ENCODE peak calls at places on chromosomes 13 and 19, in ten cellular contexts. One of them, this sample, is unnamed.

GRCh38 chr19:51131780-51132680 is 7.3 kb downstream of the SIGLEC9 start:
- DNase-seq in Peyer's patch: peak; percentile 34
- DNase-seq in astrocyte: no peak
- DNase-seq in A549: no peak
- DNase-seq in fibroblast of mammary gland: peak; percentile 81
- DNase-seq in body of pancreas: no peak
- DNase-seq in GM13977: no peak
- DNase-seq in AG10803: peak; percentile 65
- DNase-seq in transverse colon: peak; percentile 31
- DNase-seq in MCF 10A: no peak
- DNase-seq in this sample: no peak

GRCh38 chr19:2631213-2631821 is 71.2 kb downstream of the GNG7 start:
- DNase-seq in Peyer's patch: no peak
- DNase-seq in astrocyte: no peak
- DNase-seq in A549: no peak
- DNase-seq in fibroblast of mammary gland: peak; percentile 46
- DNase-seq in body of pancreas: no peak
- DNase-seq in GM13977: no peak
- DNase-seq in AG10803: peak; percentile 5
- DNase-seq in transverse colon: no peak
- DNase-seq in MCF 10A: no peak
- DNase-seq in this sample: no peak

GRCh38 chr13:100131863-100132574 is 43.1 kb downstream of the PCCA start:
- DNase-seq in Peyer's patch: no peak
- DNase-seq in astrocyte: peak; percentile 95
- DNase-seq in A549: peak; percentile 77
- DNase-seq in fibroblast of mammary gland: peak; percentile 95
- DNase-seq in body of pancreas: no peak
- DNase-seq in GM13977: no peak
- DNase-seq in AG10803: peak; percentile 88
- DNase-seq in transverse colon: no peak
- DNase-seq in MCF 10A: peak; percentile 74
- DNase-seq in this sample: no peak

GRCh38 chr13:67299731-67300130 is 69.6 kb upstream of the PCDH9 start:
- DNase-seq in Peyer's patch: no peak
- DNase-seq in astrocyte: peak; percentile 59
- DNase-seq in A549: no peak
- DNase-seq in fibroblast of mammary gland: peak; percentile 69
- DNase-seq in body of pancreas: no peak
- DNase-seq in GM13977: no peak
- DNase-seq in AG10803: peak; percentile 32
- DNase-seq in transverse colon: no peak
- DNase-seq in MCF 10A: no peak
- DNase-seq in this sample: no peak

GRCh38 chr19:27906081-27906480 is 1306.9 kb downstream of the UQCRFS1 start:
- DNase-seq in Peyer's patch: no peak
- DNase-seq in astrocyte: no peak
- DNase-seq in A549: no peak
- DNase-seq in fibroblast of mammary gland: no peak
- DNase-seq in body of pancreas: no peak
- DNase-seq in GM13977: no peak
- DNase-seq in AG10803: no peak
- DNase-seq in transverse colon: no peak
- DNase-seq in MCF 10A: no peak
- DNase-seq in this sample: no peak

GRCh38 chr13:23928985-23929384 is 31.7 kb upstream of the C1QTNF9B start:
- DNase-seq in Peyer's patch: no peak
- DNase-seq in astrocyte: peak; percentile 92
- DNase-seq in A549: peak; percentile 15
- DNase-seq in fibroblast of mammary gland: peak; percentile 89
- DNase-seq in body of pancreas: no peak
- DNase-seq in GM13977: no peak
- DNase-seq in AG10803: peak; percentile 69
- DNase-seq in transverse colon: no peak
- DNase-seq in MCF 10A: peak; percentile 30
- DNase-seq in this sample: no peak

GRCh38 chr19:50830266-50831025 is 2.9 kb downstream of the KLK15 start:
- DNase-seq in Peyer's patch: no peak
- DNase-seq in astrocyte: no peak
- DNase-seq in A549: no peak
- DNase-seq in fibroblast of mammary gland: no peak
- DNase-seq in body of pancreas: no peak
- DNase-seq in GM13977: no peak
- DNase-seq in AG10803: no peak
- DNase-seq in transverse colon: peak; percentile 30
- DNase-seq in MCF 10A: no peak
- DNase-seq in this sample: no peak

GRCh38 chr19:8680676-8681344 is 17.8 kb downstream of the ACTL9 start:
- DNase-seq in Peyer's patch: no peak
- DNase-seq in astrocyte: no peak
- DNase-seq in A549: no peak
- DNase-seq in fibroblast of mammary gland: no peak
- DNase-seq in body of pancreas: no peak
- DNase-seq in GM13977: no peak
- DNase-seq in AG10803: no peak
- DNase-seq in transverse colon: no peak
- DNase-seq in MCF 10A: no peak
- DNase-seq in this sample: no peak

GRCh38 chr13:41267106-41267505 is 3.7 kb upstream of the MTRF1 start:
- DNase-seq in Peyer's patch: no peak
- DNase-seq in astrocyte: peak; percentile 71
- DNase-seq in A549: no peak
- DNase-seq in fibroblast of mammary gland: no peak
- DNase-seq in body of pancreas: no peak
- DNase-seq in GM13977: no peak
- DNase-seq in AG10803: peak; percentile 25
- DNase-seq in transverse colon: no peak
- DNase-seq in MCF 10A: no peak
- DNase-seq in this sample: no peak

GRCh38 chr19:13163609-13164364 is 13.6 kb downstream of the IER2 start:
- DNase-seq in Peyer's patch: peak; percentile 74
- DNase-seq in astrocyte: peak; percentile 70
- DNase-seq in A549: no peak
- DNase-seq in fibroblast of mammary gland: peak; percentile 89
- DNase-seq in body of pancreas: peak; percentile 81
- DNase-seq in GM13977: peak; percentile 54
- DNase-seq in AG10803: peak; percentile 91
- DNase-seq in transverse colon: peak; percentile 80
- DNase-seq in MCF 10A: peak; percentile 96
- DNase-seq in this sample: no peak

GRCh38 chr13:29384466-29384865 is 211.0 kb downstream of the SLC7A1 start:
- DNase-seq in Peyer's patch: no peak
- DNase-seq in astrocyte: no peak
- DNase-seq in A549: no peak
- DNase-seq in fibroblast of mammary gland: no peak
- DNase-seq in body of pancreas: no peak
- DNase-seq in GM13977: no peak
- DNase-seq in AG10803: no peak
- DNase-seq in transverse colon: no peak
- DNase-seq in MCF 10A: no peak
- DNase-seq in this sample: no peak

DNA sequence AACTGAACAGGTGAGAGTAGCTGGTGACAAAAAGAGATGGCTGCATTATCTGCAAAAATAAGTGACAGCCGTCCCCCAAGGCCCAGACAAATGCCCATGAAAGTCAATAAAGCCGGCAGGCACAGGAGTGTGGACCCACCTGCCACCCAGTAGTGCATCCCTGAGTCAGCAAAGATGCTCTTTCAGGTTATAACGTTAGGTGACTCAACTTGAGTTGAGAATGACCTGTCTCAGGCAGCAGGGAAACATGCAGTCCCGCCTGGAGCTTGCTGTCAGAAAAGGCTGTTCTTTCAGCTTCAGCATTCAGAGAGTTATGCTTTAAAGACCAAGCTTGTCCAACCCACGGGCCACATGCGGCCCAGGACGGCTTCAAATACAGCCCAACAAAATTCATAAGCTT is 110.6 kb downstream of the RAB20 start:
- DNase-seq in Peyer's patch: no peak
- DNase-seq in astrocyte: no peak
- DNase-seq in A549: no peak
- DNase-seq in fibroblast of mammary gland: no peak
- DNase-seq in body of pancreas: no peak
- DNase-seq in GM13977: no peak
- DNase-seq in AG10803: no peak
- DNase-seq in transverse colon: no peak
- DNase-seq in MCF 10A: no peak
- DNase-seq in this sample: no peak
- TF ChIP-seq CTCF in Peyer's patch: no peak
- TF ChIP-seq CTCF in astrocyte: no peak
- TF ChIP-seq CTCF in A549: no peak
- TF ChIP-seq CTCF in fibroblast of mammary gland: no peak
- TF ChIP-seq CTCF in body of pancreas: no peak
- TF ChIP-seq CTCF in GM13977: no peak
- TF ChIP-seq CTCF in AG10803: no peak
- TF ChIP-seq CTCF in transverse colon: no peak
- TF ChIP-seq CTCF in MCF 10A: no peak
- TF ChIP-seq CTCF in this sample: no peak

DNA sequence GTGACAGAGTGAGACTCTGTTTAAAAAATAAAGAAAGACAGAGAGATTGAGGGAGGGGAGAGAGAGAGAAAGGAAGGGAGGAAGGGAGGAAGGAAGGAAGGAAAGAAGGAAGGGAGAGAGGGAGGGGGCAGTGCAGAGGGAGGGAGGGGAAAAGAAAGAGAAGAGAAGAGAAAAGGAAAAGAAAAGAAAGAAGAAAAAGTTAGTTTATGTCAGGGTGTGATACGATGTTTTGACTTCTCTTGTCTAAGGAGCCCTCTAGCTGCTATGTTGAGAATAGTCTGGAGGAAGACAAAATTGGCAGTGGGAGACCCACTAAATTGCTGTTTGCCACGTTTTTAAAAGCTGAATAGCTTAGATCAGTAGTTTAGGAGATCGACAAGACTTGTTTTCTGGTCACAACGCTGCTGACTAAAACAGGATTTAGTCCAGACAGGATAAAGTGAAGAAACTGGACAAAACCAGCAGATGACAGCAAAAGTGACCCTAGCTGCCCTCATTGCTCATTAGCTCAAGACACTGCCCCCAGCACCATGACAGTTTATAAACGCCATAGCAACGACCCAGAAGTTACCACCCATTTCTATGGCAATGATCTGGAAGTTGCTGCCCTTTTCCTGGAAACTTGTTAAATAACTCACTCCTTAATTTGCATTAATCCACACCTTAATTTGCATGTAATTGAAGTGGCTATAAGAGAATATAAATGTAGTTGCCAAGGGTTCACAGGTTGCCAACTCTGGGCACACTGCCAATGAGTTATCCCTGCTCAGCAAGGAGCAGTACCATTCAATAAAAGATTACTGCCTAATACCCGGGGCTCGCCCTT is 11.1 kb downstream of the TEX101 start:
- DNase-seq in Peyer's patch: no peak
- DNase-seq in astrocyte: no peak
- DNase-seq in A549: no peak
- DNase-seq in fibroblast of mammary gland: peak; percentile 26
- DNase-seq in body of pancreas: peak; percentile 49
- DNase-seq in GM13977: no peak
- DNase-seq in AG10803: peak; percentile 29
- DNase-seq in transverse colon: peak; percentile 92
- DNase-seq in MCF 10A: peak; percentile 56
- DNase-seq in this sample: no peak
- TF ChIP-seq CTCF in Peyer's patch: peak; percentile 57
- TF ChIP-seq CTCF in astrocyte: peak; percentile 39
- TF ChIP-seq CTCF in A549: peak; percentile 79
- TF ChIP-seq CTCF in fibroblast of mammary gland: peak; percentile 66
- TF ChIP-seq CTCF in body of pancreas: peak; percentile 23
- TF ChIP-seq CTCF in GM13977: peak; percentile 31
- TF ChIP-seq CTCF in AG10803: peak; percentile 64
- TF ChIP-seq CTCF in transverse colon: peak; percentile 69
- TF ChIP-seq CTCF in MCF 10A: peak; percentile 40
- TF ChIP-seq CTCF in this sample: no peak

DNA sequence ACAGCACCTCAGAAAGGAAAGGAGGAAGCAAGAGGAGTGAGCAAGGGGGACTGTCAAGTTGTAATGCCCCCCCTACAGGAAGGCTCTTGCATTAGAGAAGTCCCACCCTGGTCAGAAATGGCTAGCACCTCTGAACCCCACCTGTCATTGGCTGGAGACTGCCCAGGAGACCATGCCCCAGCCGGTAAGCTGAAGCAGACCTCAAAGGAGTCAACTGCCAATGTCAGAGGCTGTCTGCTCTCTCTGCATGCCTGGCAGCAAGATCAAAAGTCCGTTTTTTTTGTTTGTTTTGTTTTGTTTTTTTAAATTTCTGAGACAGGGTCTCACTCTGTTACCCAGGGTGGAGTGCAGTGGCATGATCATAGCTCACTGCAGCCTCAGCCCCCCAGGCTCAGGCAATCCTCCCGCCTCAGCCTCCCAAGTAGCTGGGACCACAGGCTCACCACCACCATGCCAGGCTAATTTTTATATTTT is 8.1 kb upstream of the BCL3 start:
- DNase-seq in Peyer's patch: no peak
- DNase-seq in astrocyte: no peak
- DNase-seq in A549: no peak
- DNase-seq in fibroblast of mammary gland: no peak
- DNase-seq in body of pancreas: no peak
- DNase-seq in GM13977: no peak
- DNase-seq in AG10803: no peak
- DNase-seq in transverse colon: no peak
- DNase-seq in MCF 10A: no peak
- DNase-seq in this sample: no peak
- TF ChIP-seq CTCF in Peyer's patch: no peak
- TF ChIP-seq CTCF in astrocyte: no peak
- TF ChIP-seq CTCF in A549: no peak
- TF ChIP-seq CTCF in fibroblast of mammary gland: peak; percentile 5
- TF ChIP-seq CTCF in body of pancreas: no peak
- TF ChIP-seq CTCF in GM13977: peak; percentile 24
- TF ChIP-seq CTCF in AG10803: peak; percentile 12
- TF ChIP-seq CTCF in transverse colon: no peak
- TF ChIP-seq CTCF in MCF 10A: no peak
- TF ChIP-seq CTCF in this sample: no peak

GRCh38 chr19:5806133-5806489 is 1.2 kb downstream of the NRTN start:
- DNase-seq in Peyer's patch: no peak
- DNase-seq in astrocyte: no peak
- DNase-seq in A549: no peak
- DNase-seq in fibroblast of mammary gland: no peak
- DNase-seq in body of pancreas: no peak
- DNase-seq in GM13977: no peak
- DNase-seq in AG10803: no peak
- DNase-seq in transverse colon: no peak
- DNase-seq in MCF 10A: no peak
- DNase-seq in this sample: no peak
- TF ChIP-seq CTCF in Peyer's patch: no peak
- TF ChIP-seq CTCF in astrocyte: no peak
- TF ChIP-seq CTCF in A549: no peak
- TF ChIP-seq CTCF in fibroblast of mammary gland: no peak
- TF ChIP-seq CTCF in body of pancreas: no peak
- TF ChIP-seq CTCF in GM13977: no peak
- TF ChIP-seq CTCF in AG10803: no peak
- TF ChIP-seq CTCF in transverse colon: peak; percentile 2
- TF ChIP-seq CTCF in MCF 10A: peak; percentile 23
- TF ChIP-seq CTCF in this sample: no peak

DNA sequence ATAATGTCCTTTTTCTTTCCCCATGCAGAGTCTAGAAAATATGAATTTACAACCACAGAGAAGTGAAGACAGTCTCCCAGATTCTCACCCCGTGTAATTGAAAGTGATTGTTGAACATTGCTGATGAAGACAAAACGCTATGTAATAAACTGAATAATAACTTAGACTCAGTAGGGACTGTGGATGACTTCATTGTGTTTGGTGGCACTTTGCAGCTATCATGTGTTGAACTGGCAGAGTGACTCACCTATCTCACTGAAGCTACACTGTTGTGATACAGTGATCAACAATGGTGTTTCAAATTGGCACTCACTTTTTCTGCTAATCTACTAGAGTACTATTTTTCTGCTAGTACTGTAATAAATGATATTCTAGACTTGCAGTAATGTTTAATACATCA is 261.3 kb downstream of the DACH1 start:
- DNase-seq in Peyer's patch: no peak
- DNase-seq in astrocyte: no peak
- DNase-seq in A549: no peak
- DNase-seq in fibroblast of mammary gland: no peak
- DNase-seq in body of pancreas: no peak
- DNase-seq in GM13977: no peak
- DNase-seq in AG10803: no peak
- DNase-seq in transverse colon: no peak
- DNase-seq in MCF 10A: no peak
- DNase-seq in this sample: no peak
- TF ChIP-seq CTCF in Peyer's patch: no peak
- TF ChIP-seq CTCF in astrocyte: no peak
- TF ChIP-seq CTCF in A549: no peak
- TF ChIP-seq CTCF in fibroblast of mammary gland: no peak
- TF ChIP-seq CTCF in body of pancreas: no peak
- TF ChIP-seq CTCF in GM13977: no peak
- TF ChIP-seq CTCF in AG10803: no peak
- TF ChIP-seq CTCF in transverse colon: no peak
- TF ChIP-seq CTCF in MCF 10A: no peak
- TF ChIP-seq CTCF in this sample: no peak

This sample was measured in omental fat pad.